ENCODE peak calls at places on chromosomes 12 and 14, in eight cellular contexts. A is foreskin fibroblast; B is esophagus squamous epithelium; R is nucleus accumbens; T is putamen; C is HT1080; H is stimulated activated CD4-positive, alpha-beta T cell treated with anti-CD3 and anti-CD28 coated beads, Interleukin-1b, Interleukin-23, amount 100 ng/mL, for 4 hours; F is endothelial cell of umbilical vein. G is an unnamed sample.

GRCh38 chr14:92500491-92500941 is 13.1 kb upstream of the RIN3 start:
- DNase-seq in A (no peak), B (no peak), R (no peak), T (peak), C (peak), H (no peak), F (no peak), G (peak)

GRCh38 chr14:54609576-54609975 is 42.6 kb downstream of the SAMD4A start:
- DNase-seq in A (no peak), B (no peak), R (no peak), T (no peak), C (no peak), H (no peak), F (no peak), G (no peak)

GRCh38 chr12:131733874-131734273 is 23.0 kb downstream of the SFSWAP start:
- DNase-seq in A (no peak), B (no peak), R (no peak), T (no peak), C (no peak), H (no peak), F (no peak), G (no peak)

GRCh38 chr12:27635349-27635972 is 60.8 kb upstream of the REP15 start:
- DNase-seq in A (peak), B (no peak), R (no peak), T (peak), C (peak), H (no peak), F (peak), G (no peak)

GRCh38 chr12:95623554-95624170 is 72.4 kb upstream of the USP44 start:
- DNase-seq in A (peak), B (no peak), R (no peak), T (peak), C (peak), H (peak), F (peak), G (peak)

GRCh38 chr14:96117101-96117897 is 78.1 kb downstream of the C14orf132 start:
- DNase-seq in A (peak), B (no peak), R (no peak), T (no peak), C (no peak), H (no peak), F (no peak), G (no peak)

GRCh38 chr14:79992799-79993198 is 218.5 kb downstream of the DIO2 start:
- DNase-seq in A (peak), B (no peak), R (no peak), T (no peak), C (no peak), H (no peak), F (no peak), G (no peak)

GRCh38 chr14:75126121-75126544 is 715 bp downstream of the NEK9 start:
- DNase-seq in A (peak), B (no peak), R (no peak), T (no peak), C (no peak), H (no peak), F (peak), G (no peak)

GRCh38 chr14:28467611-28468010 is 299.0 kb upstream of the FOXG1 start:
- DNase-seq in A (no peak), B (no peak), R (no peak), T (no peak), C (no peak), H (no peak), F (no peak), G (no peak)

GRCh38 chr12:46049665-46050064 is 59.3 kb upstream of the SCAF11 start:
- DNase-seq in A (no peak), B (no peak), R (no peak), T (no peak), C (no peak), H (no peak), F (no peak), G (no peak)

GRCh38 chr12:27424631-27425230 is 21.8 kb upstream of the SMCO2 start:
- DNase-seq in A (peak), B (no peak), R (no peak), T (peak), C (peak), H (no peak), F (peak), G (no peak)

GRCh38 chr14:44204061-44204815 is 302.8 kb downstream of the FSCB start:
- DNase-seq in A (no peak), B (no peak), R (no peak), T (no peak), C (no peak), H (no peak), F (no peak), G (no peak)